ENCODE peak calls at places on chromosomes 1 and 21, in six cellular contexts. N, C, K, B, T and G are unnamed samples.
A peak's percentile ranks its signal among the peaks of the same experiment; 100 is the strongest.

GRCh38 chr1:156677616-156678596 is 699 bp upstream of the NES start:
- DNase-seq in K (no peak), T (peak; percentile 78), C (peak; percentile 72), B (peak; percentile 59), N (peak; percentile 92), G (peak; percentile 94)

GRCh38 chr1:206685749-206686485 is 1.2 kb downstream of the MAPKAPK2 start:
- DNase-seq in B (peak; percentile 56), T (peak; percentile 67), K (no peak), N (peak; percentile 84), C (peak; percentile 41), G (peak; percentile 67)

GRCh38 chr1:89523597-89524368 is 846 bp upstream of the LRRC8B start:
- DNase-seq in B (peak; percentile 49), T (peak; percentile 18), N (peak; percentile 47), K (no peak), C (peak; percentile 18), G (peak; percentile 71)

GRCh38 chr1:179848233-179848632 is 29.4 kb downstream of the TOR1AIP2 start:
- DNase-seq in N (no peak), T (no peak), K (no peak), C (no peak), B (no peak), G (no peak)

GRCh38 chr1:185215911-185216310 is 58.9 kb downstream of the SWT1 start:
- DNase-seq in T (no peak), B (no peak), C (no peak), K (no peak), N (no peak), G (no peak)

GRCh38 chr1:198660341-198661056 is 21.7 kb downstream of the PTPRC start:
- DNase-seq in T (no peak), B (no peak), C (no peak), N (no peak), K (no peak), G (no peak)

GRCh38 chr1:24027838-24028468 is 47.8 kb upstream of the SRSF10 start:
- DNase-seq in B (no peak), T (no peak), N (peak; percentile 83), C (no peak), K (no peak), G (peak; percentile 47)

GRCh38 chr1:32180186-32181060 is 948 bp downstream of the TXLNA start:
- DNase-seq in B (peak; percentile 49), T (peak; percentile 73), C (peak; percentile 28), K (no peak), N (peak; percentile 52), G (peak; percentile 69)

GRCh38 chr1:203065191-203065590 is 20.6 kb downstream of the MYOG start:
- DNase-seq in B (no peak), K (no peak), T (peak; percentile 65), N (no peak), C (no peak), G (peak; percentile 90)

GRCh38 chr1:1305300-1306069 is 2.2 kb downstream of the ACAP3 start:
- DNase-seq in K (no peak), C (no peak), N (peak; percentile 80), B (peak; percentile 92), T (peak; percentile 80), G (peak; percentile 91)

DNA sequence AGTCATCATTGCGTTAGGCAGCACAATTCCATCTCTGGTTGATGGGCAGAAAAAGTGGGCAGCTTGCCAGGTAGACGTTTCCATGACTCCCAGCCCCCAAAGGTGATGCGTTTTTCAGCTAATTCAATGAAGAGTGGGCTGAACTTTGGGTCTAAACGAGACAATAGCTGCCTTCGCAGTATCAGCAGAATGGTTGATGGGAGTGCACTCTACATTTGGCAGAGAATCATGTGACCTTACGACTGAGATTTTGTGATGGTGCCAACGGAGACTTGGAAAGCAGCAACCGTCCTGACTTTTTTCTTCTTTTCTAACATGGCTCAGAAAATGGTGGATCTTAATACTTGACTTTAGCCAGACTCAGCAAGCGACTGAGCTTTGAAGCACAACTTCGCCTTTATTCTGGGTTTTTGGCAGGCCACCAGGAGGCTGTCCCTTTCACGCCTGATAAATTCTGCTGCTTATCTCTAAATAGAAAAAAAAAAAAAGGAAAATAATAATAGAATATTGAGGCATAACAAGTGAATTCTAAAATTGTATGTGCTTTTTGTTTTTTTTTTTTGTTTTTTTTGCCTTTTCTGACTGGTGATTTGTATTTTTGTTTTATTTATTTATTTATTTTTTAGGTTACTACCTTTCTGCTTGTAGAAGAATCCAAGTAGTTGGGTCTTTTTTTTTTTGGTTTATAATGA is 804.8 kb downstream of the USP25 start:
- DNase-seq in T (peak; percentile 75), N (peak; percentile 87), K (no peak), B (peak; percentile 27), C (peak; percentile 5), G (no peak)
- H3K4me3 ChIP-seq in T (peak overlapping the region; percentile 74), N (peak overlapping the region; percentile 64), K (peak overlapping the region; percentile 77), B (no peak overlapping the region), C (peak overlapping the region; percentile 59), G (no peak overlapping the region)

DNA sequence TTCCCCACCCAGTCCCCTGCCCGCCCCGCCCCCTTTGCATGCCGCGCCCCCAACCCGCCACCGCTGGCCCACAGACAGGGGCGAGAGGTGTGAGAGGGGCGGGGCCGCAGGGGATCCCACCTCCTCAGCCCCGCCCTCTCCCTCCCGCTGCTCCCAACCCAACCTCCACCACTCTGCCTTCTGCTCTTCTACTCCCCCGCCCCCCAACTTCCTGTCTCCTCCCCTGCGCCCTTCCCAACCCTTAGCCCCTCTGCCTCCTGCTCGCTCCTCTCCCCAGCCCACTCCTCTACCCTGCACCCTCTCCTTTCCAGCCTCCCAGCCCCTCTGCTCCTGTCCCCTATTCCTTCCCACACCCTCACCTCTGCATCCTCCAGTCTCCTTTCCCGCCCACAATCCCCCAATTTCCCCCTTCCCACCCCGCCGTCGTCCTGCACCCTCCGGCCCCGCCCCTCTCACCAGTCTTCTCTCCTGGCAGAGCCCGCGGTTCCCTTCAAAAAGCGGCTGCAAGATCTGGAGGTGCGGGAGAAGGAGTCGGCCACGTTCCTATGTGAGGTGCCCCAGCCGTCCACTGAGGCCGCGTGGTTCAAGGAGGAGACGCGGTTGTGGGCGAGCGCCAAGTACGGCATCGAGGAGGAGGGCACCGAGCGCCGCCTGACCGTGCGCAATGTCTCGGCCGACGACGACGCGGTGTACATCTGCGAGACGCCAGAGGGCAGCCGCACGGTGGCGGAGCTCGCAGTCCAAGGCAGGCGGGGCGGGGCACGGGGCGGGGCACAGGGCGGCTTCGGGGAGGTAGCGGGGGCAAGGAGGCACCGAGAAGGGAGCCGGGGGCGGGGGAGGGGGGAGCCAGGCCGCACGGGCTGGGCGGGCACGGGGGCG is 5.4 kb downstream of the OBSCN start:
- DNase-seq in K (peak; percentile 34), C (peak; percentile 79), B (peak; percentile 92), T (peak; percentile 86), N (peak; percentile 71), G (no peak)
- H3K27ac ChIP-seq in K (no peak overlapping the region), C (peak overlapping the region; percentile 95), B (no peak overlapping the region), T (peak overlapping the region; percentile 99), N (no peak overlapping the region), G (no peak overlapping the region)

GRCh38 chr1:20080441-20081330 is 10.7 kb downstream of the PLA2G5 start:
- DNase-seq in C (no peak), B (no peak), N (no peak), K (no peak), T (no peak), G (no peak)
- H3K4me1 ChIP-seq in C (no peaks in the 10 kb centered on the region), B (no peaks in the 10 kb centered on the region), N (no peaks in the 10 kb centered on the region), K (no peaks in the 10 kb centered on the region), T (no peaks in the 10 kb centered on the region), G (no peaks in the 10 kb centered on the region)

DNA sequence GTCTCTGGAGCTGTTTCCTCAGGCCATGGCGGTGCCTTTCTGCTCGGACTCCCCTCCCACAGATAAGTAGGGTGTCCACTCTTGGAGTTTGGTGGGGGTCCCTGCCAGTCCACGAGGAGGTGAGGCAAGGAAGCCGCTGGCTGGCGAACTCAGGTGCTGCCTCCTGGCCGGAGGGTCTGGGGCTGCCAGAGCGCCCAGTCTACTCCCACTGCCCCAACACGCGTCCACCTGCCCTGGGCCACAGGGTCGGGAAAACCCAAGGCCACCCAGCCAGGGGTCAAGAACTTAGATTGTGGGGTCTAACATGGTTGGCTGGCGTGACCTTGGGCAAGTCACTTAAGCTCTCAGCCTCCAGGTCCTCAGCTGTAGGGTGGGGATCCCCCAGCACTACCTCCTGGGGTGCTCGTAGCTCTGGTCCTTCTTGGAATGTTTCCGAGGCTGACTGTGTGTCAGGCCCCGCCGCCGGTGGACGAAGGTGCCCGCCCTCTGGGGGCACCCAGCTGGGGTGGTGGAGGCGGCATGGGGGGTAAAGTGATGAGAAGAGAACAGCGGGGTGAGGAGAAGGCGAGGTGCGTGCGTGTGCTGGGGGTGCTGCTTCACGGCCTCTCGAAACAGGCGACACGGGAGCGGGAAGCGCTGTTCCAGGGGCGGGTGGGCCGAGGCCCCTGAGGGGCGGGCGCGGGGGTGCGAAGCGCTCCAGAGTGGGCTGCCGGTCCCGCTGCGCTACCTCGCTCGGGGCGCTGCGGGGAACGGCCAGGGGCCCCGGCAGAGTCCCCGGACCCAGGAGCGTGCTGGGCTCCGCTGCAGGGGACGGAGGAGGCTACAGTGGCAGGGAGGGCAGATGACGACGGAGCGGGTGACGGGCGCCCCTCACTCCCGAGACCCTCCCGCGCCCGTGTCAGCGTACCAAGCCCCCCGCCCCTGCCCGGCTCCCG is 1.2 kb downstream of the SH2D5 start:
- DNase-seq in B (no peak), K (no peak), T (no peak), C (no peak), N (no peak), G (no peak)
- H3K4me3 ChIP-seq in B (peak overlapping the region; percentile 63), K (peak overlapping the region; percentile 86), T (peak overlapping the region; percentile 73), C (peak overlapping the region; percentile 80), N (peak overlapping the region; percentile 66), G (peak overlapping the region; percentile 58)

GRCh38 chr1:204468206-204468605 is 26.4 kb downstream of the PIK3C2B start:
- DNase-seq in N (no peak), K (no peak), B (no peak), C (no peak), T (no peak), G (no peak)
- H3K27ac ChIP-seq in N (no peak overlapping the region), K (peak overlapping the region; percentile 90), B (no peak overlapping the region), C (no peak overlapping the region), T (peak overlapping the region; percentile 23), G (no peak overlapping the region)

GRCh38 chr1:21339402-21340229 is 49.4 kb upstream of the ECE1 start:
- DNase-seq in C (no peak), N (no peak), T (no peak), K (no peak), B (no peak), G (no peak)
- H3K4me1 ChIP-seq in C (peaks cover 87% of the 10 kb centered on the region), N (peaks cover 55% of the 10 kb centered on the region), T (peaks cover 49% of the 10 kb centered on the region), K (peaks cover 71% of the 10 kb centered on the region), B (peaks cover 46% of the 10 kb centered on the region), G (peaks cover 34% of the 10 kb centered on the region)

DNA sequence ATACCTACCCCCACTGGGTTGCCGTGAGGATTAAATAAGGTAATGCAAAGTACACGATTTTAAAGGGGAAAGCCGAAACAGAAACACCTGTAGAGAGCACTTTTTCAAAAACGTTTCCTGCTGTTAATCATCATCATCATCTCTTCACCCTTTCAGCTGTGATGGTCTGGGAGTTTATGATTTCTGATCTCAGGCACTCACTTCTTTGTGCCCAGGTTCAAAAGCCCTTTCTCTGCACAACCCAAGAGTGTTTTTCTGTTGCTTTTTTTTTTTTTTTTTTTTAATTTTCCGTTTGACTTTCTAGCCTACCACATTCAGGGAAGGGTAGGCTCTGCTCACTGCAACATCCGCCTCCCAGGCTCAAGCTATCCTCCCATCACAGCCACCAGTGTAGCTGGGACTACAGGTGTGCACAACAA is 936 bp upstream of the UBXN11 start:
- DNase-seq in N (no peak), C (no peak), B (no peak), T (no peak), K (no peak), G (no peak)
- H3K4me3 ChIP-seq in N (no peak overlapping the region), C (no peak overlapping the region), B (peak overlapping the region; percentile 92), T (peak overlapping the region; percentile 95), K (no peak overlapping the region), G (no peak overlapping the region)

DNA sequence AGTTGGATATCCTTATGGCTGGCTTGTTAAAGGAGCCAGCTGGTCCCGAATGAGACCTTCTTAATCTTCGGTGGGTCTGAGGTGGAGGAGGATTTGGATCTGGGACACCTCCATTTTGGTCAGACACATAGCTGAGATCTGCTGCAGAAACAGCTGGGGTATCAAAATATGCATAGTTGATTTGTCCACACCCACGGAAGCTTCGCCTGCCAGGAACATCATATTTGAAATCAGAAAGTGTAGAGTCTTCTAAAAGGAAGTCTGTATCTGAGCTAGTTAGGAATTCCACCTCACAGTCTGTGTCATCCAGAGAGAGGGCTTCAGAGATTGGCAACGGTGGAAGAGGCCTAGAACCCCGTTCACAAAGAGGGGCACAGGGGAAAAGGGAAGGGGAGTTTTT is 12.3 kb downstream of the ERRFI1 start:
- DNase-seq in C (no peak), N (no peak), B (no peak), K (no peak), T (no peak), G (no peak)
- H3K27ac ChIP-seq in C (no peak overlapping the region), N (no peak overlapping the region), B (no peak overlapping the region), K (no peak overlapping the region), T (peak overlapping the region; percentile 62), G (no peak overlapping the region)